ENCODE peak calls at places on chromosomes 11 and 22, in seven cellular contexts. J, O, Y, L, X, W and H are unnamed samples.

GRCh38 chr11:79076526-79077115 is 364.2 kb downstream of the TENM4 start:
- DNase-seq in J (peak; percentile 57), O (peak; percentile 33), Y (peak; percentile 60), L (peak; percentile 48), X (no peak), W (no peak), H (peak; percentile 78)

GRCh38 chr11:45180888-45181594 is 34.6 kb downstream of the PRDM11 start:
- DNase-seq in J (peak; percentile 67), O (peak; percentile 14), Y (peak; percentile 64), L (peak; percentile 31), X (peak; percentile 54), W (no peak), H (peak; percentile 39)

GRCh38 chr11:723120-723883 is 17.3 kb downstream of the EPS8L2 start:
- DNase-seq in J (peak; percentile 67), O (peak; percentile 78), Y (peak; percentile 68), L (peak; percentile 67), X (no peak), W (no peak), H (peak; percentile 80)

GRCh38 chr22:35519306-35520000 is 21.2 kb upstream of the RASD2 start:
- DNase-seq in J (no peak), O (no peak), Y (no peak), L (no peak), X (no peak), W (no peak), H (no peak)

GRCh38 chr11:120217941-120218694 is 7.3 kb downstream of the OAF start:
- DNase-seq in J (no peak), O (no peak), Y (no peak), L (no peak), X (no peak), W (no peak), H (no peak)

GRCh38 chr22:48106215-48106614 is 1343.8 kb downstream of the TBC1D22A start:
- DNase-seq in J (no peak), O (no peak), Y (no peak), L (no peak), X (no peak), W (no peak), H (no peak)

GRCh38 chr22:41976070-41976901 is 7.0 kb downstream of the SEPTIN3 start:
- DNase-seq in J (no peak), O (peak; percentile 38), Y (no peak), L (no peak), X (no peak), W (no peak), H (no peak)

GRCh38 chr22:39414886-39415285 is 15.3 kb downstream of the TAB1 start:
- DNase-seq in J (no peak), O (no peak), Y (no peak), L (no peak), X (peak; percentile 60), W (no peak), H (no peak)

GRCh38 chr22:46065733-46066454 is 84.4 kb upstream of the PPARA start:
- DNase-seq in J (no peak), O (no peak), Y (no peak), L (peak; percentile 59), X (no peak), W (no peak), H (no peak)

GRCh38 chr11:27718346-27718852 is 18.1 kb upstream of the BDNF start:
- DNase-seq in J (peak; percentile 74), O (no peak), Y (peak; percentile 94), L (peak; percentile 89), X (no peak), W (peak; percentile 93), H (peak; percentile 93)

GRCh38 chr11:43736502-43737193 is 56.1 kb downstream of the HSD17B12 start:
- DNase-seq in J (peak; percentile 80), O (no peak), Y (peak; percentile 75), L (peak; percentile 82), X (no peak), W (peak; percentile 39), H (peak; percentile 78)

GRCh38 chr11:62602141-62603071 is 741 bp upstream of the MTA2 start:
- DNase-seq in J (peak; percentile 79), O (no peak), Y (peak; percentile 82), L (peak; percentile 57), X (peak; percentile 65), W (no peak), H (peak; percentile 75)

GRCh38 chr11:130218501-130218900 is 58.9 kb downstream of the ST14 start:
- DNase-seq in J (no peak), O (no peak), Y (no peak), L (no peak), X (no peak), W (no peak), H (no peak)

GRCh38 chr11:75603791-75604736 is 42.0 kb downstream of the SERPINH1 start:
- DNase-seq in J (peak; percentile 90), O (no peak), Y (peak; percentile 90), L (peak; percentile 97), X (no peak), W (peak; percentile 74), H (peak; percentile 74)

GRCh38 chr11:19974886-19975285 is 185.4 kb downstream of the DBX1 start:
- DNase-seq in J (no peak), O (no peak), Y (no peak), L (no peak), X (no peak), W (no peak), H (no peak)

GRCh38 chr11:87820026-87820425 is 355.2 kb downstream of the RAB38 start:
- DNase-seq in J (no peak), O (no peak), Y (no peak), L (no peak), X (no peak), W (no peak), H (no peak)

GRCh38 chr11:110200241-110200640 is 96.2 kb downstream of the RDX start:
- DNase-seq in J (peak; percentile 67), O (no peak), Y (peak; percentile 61), L (peak; percentile 72), X (no peak), W (no peak), H (peak; percentile 77)

GRCh38 chr11:121595717-121596156 is 143.0 kb upstream of the SORL1-AS1 start:
- DNase-seq in J (peak; percentile 98), O (no peak), Y (peak; percentile 99), L (peak; percentile 100), X (no peak), W (peak; percentile 98), H (peak; percentile 98)

GRCh38 chr22:38262051-38262795 is 10.6 kb downstream of the TMEM184B start:
- DNase-seq in J (peak; percentile 30), O (peak; percentile 83), Y (no peak), L (no peak), X (no peak), W (no peak), H (peak; percentile 45)

GRCh38 chr22:32333769-32334639 is 23.7 kb upstream of the RFPL3 start:
- DNase-seq in J (no peak), O (no peak), Y (no peak), L (no peak), X (no peak), W (no peak), H (no peak)
- TF ChIP-seq CTCF in J (no peak), O (no peak), Y (no peak), L (no peak), X (no peak), W (no peak), H (no peak)

GRCh38 chr22:29370556-29370955 is 17.8 kb downstream of the AP1B1 start:
- DNase-seq in J (no peak), O (no peak), Y (no peak), L (no peak), X (no peak), W (no peak), H (no peak)

DNA sequence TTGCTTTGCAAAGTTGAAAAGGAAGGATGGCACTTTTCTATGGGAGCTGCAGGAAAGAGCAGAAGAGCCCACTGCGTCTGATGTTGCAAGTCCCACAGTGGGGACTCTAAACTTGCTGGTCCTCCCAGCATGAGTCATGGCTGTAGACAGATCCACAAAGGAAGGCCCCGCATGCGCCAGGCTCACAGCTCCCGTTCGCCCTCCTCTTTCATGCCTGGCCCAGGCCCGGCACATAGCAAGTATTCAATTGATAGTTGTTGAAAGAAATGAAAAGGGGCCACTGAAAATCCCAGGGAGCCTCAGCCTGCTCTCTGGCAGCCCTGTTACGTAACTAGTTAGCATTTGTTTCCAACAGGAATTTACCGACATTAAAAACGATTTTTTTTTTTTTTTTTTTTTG is 18.9 kb downstream of the AP1B1 start:
- DNase-seq in J (peak; percentile 70), O (no peak), Y (peak; percentile 81), L (peak; percentile 80), X (peak; percentile 48), W (no peak), H (peak; percentile 94)
- H3K4me3 ChIP-seq in J (no peak overlapping the region), O (no peak overlapping the region), Y (no peak overlapping the region), L (no peak overlapping the region), X (no peak overlapping the region), W (no peak overlapping the region), H (no peak overlapping the region)

GRCh38 chr11:127470485-127470884 is 469.9 kb upstream of the KIRREL3 start:
- DNase-seq in J (no peak), O (peak; percentile 9), Y (no peak), L (no peak), X (no peak), W (no peak), H (no peak)
- TF ChIP-seq CTCF in J (peak; percentile 22), O (peak; percentile 43), Y (no peak), L (no peak), X (peak; percentile 50), W (peak; percentile 43), H (no peak)

DNA sequence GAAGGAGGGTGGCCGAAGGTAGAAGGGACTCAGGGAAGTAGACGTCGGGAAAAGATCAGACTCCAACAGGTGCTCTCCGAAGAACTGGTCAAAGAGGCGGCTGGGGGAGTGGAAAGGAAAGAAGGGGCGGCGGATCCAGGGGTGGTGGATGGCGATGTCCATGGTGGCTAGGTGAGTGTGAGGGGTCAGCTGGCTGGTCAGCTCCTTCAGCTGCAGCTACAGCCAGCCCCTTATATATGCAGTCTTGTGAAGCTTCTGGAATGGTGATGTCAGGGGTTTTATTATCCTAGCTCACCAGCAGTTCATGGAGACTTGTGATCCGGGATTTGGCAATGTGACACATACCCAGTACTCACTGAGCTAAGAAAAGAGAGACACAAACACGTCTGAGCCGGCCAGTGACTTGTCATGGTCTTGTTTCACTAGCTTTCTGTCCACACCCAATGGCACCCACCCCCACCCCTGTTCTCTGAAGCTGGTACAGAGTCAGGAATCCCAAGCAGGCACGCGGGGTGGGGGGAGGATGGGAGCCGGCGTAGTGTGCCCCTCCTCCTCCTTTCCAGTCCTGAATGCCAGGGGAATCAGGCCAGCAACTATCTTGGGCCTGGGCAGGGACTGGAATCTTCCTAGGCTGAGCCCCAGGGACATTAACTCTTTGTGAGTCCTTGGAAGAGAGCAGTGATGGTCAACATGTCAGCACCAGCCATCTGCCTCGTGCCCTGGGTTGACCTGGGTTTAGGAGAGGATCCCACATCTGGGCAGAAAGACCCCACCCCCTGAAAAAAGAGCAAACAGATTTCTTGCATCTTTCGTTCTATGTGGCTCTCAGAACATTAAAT is at the start of gene CRYAB:
- DNase-seq in J (peak; percentile 92), O (no peak), Y (peak; percentile 79), L (peak; percentile 89), X (peak; percentile 89), W (peak; percentile 24), H (peak; percentile 69)
- H3K4me3 ChIP-seq in J (peak within 1 kb of the TSS; percentile 43), O (no peak within 1 kb of the TSS), Y (no peak within 1 kb of the TSS), L (peak within 1 kb of the TSS; percentile 55), X (peak within 1 kb of the TSS; percentile 69), W (no peak within 1 kb of the TSS), H (peak within 1 kb of the TSS; percentile 41)